ENCODE peak calls at places on chromosome 12, in ten cellular contexts. L is RWPE1, B is OCI-LY7, D is tibial artery, A is kidney epithelial cell, E is WTC11, N is bronchial epithelial cell, G is ovary, K is fibroblast of mammary gland, Z is foreskin keratinocyte. P is an unnamed sample.

GRCh38 chr12:75606146-75606545 is 94.7 kb upstream of the KRR1 start:
- DNase-seq in G (no peak), L (no peak), A (no peak), N (no peak), K (peak), Z (no peak), D (no peak), E (no peak), B (no peak), P (no peak)

GRCh38 chr12:80936642-80937390 is 918 bp downstream of the LIN7A start:
- DNase-seq in E (peak), Z (peak), N (no peak), K (peak), G (peak), A (no peak), D (peak), B (no peak), L (no peak), P (peak)

GRCh38 chr12:51887476-51888315 is at the start of gene ANKRD33:
- DNase-seq in G (no peak), Z (no peak), A (no peak), B (no peak), N (peak), D (no peak), L (no peak), K (peak), E (peak), P (peak)

GRCh38 chr12:13698001-13698400 is 283.4 kb downstream of the GRIN2B start:
- DNase-seq in G (no peak), A (no peak), D (no peak), B (no peak), E (no peak), Z (no peak), L (no peak), K (no peak), N (no peak), P (no peak)

GRCh38 chr12:99019798-99020197 is 374.7 kb downstream of the APAF1 start:
- DNase-seq in K (no peak), Z (no peak), N (no peak), L (no peak), E (no peak), G (no peak), B (no peak), D (no peak), A (no peak), P (no peak)

GRCh38 chr12:32070370-32070769 is 36.3 kb upstream of the BICD1 start:
- DNase-seq in L (no peak), N (peak), K (no peak), D (no peak), E (no peak), A (no peak), G (no peak), Z (no peak), B (no peak), P (no peak)

GRCh38 chr12:49825360-49825970 is 2.7 kb downstream of the NCKAP5L start:
- DNase-seq in A (no peak), D (peak), N (peak), L (no peak), E (no peak), Z (peak), G (no peak), K (peak), B (no peak), P (no peak)

GRCh38 chr12:8648598-8649205 is 13.9 kb downstream of the MFAP5 start:
- DNase-seq in A (no peak), L (no peak), N (no peak), E (no peak), G (no peak), Z (no peak), D (no peak), B (peak), K (no peak), P (no peak)

GRCh38 chr12:121472150-121472905 is 72.4 kb downstream of the RNF34 start:
- DNase-seq in N (no peak), E (no peak), B (no peak), D (no peak), G (no peak), K (no peak), L (no peak), A (no peak), Z (no peak), P (no peak)

GRCh38 chr12:107287436-107288413 is 194.4 kb upstream of the CRY1 start:
- DNase-seq in Z (peak), B (no peak), L (no peak), K (no peak), E (no peak), A (no peak), D (no peak), N (peak), G (no peak), P (no peak)

DNA sequence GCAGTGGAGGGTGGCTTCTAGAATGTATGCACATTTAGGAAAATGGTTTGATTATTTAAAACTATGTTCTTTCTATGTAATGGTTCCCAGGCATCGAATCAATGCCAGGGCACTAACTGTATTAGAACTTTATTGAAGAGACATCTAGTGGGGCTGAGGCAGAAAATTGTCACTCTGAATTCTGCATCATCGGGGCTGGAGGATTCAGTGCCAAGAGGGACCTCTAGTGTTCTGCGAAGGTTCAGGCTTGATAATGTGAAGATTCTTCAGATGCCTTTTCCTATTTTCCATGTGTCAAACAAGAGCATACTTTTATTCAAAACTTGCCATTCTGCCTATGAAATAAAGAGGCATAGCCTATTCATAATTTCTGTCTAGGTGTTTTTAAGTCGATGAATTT is 146.3 kb downstream of the CAND1 start:
- DNase-seq in L (no peak), N (peak), K (peak), D (no peak), G (no peak), E (peak), A (no peak), B (peak), Z (no peak), P (peak)
- TF ChIP-seq CTCF in L (no peak), N (peak), K (peak), D (no peak), G (no peak), E (no peak), A (peak), B (peak), Z (peak), P (no peak)

DNA sequence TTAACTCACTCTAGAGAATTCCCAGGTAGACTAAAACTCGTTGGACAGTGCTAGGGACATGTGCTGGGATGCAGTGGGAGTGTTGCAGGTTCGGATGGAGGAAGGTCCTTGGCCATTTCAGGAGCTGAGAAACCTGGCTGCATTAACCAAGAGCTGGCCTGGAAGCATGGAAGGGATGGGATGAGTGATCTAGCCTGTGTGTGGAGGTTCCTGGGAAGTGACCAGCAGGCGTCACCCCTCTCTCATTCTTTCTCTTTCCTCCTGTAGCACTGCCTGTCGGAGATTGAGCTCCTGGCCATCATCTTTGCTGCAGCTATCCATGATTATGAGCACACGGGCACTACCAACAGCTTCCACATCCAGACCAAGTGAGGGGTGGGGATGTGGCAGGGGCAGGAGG is 15.6 kb downstream of the PPP1R1A start:
- DNase-seq in L (no peak), A (no peak), Z (no peak), D (no peak), B (no peak), E (peak), N (no peak), G (no peak), K (no peak), P (no peak)
- TF ChIP-seq CTCF in L (no peak), A (no peak), Z (no peak), D (no peak), B (no peak), E (no peak), N (no peak), G (no peak), K (no peak), P (no peak)

DNA sequence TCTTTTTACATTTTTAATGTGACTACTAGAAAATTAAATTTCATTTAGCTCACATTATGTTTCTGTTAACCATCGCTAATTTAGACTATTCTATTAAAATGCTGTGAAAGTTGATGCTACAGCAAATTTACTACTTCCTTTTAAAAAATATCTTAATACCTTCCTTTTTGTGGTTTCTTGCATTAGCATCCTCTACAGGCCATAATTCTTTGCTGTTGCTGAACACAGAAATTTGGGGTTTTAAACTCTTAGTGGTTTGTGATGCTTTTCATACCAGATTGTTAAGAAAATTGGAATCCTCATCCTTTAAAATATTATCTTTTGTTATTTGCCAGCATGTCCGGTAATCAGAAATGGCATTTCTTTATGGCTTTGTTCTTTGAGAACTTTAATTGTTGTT is 18.1 kb downstream of the WNK1 start:
- DNase-seq in N (no peak), B (no peak), G (no peak), E (no peak), L (no peak), Z (no peak), A (no peak), D (no peak), K (no peak), P (no peak)
- TF ChIP-seq CTCF in N (no peak), B (no peak), G (no peak), E (no peak), L (no peak), Z (no peak), A (no peak), D (no peak), K (no peak), P (no peak)

GRCh38 chr12:10301103-10301502 is 6.6 kb upstream of the KLRD1 start:
- DNase-seq in E (no peak), Z (peak), B (no peak), N (no peak), D (no peak), A (peak), L (no peak), K (no peak), G (no peak), P (no peak)
- TF ChIP-seq CTCF in E (no peak), Z (no peak), B (no peak), N (no peak), D (no peak), A (no peak), L (no peak), K (no peak), G (no peak), P (no peak)

GRCh38 chr12:113007166-113007565 is 28.8 kb downstream of the OAS2 start:
- DNase-seq in K (peak), E (no peak), N (peak), B (no peak), Z (peak), G (no peak), L (no peak), A (peak), D (no peak), P (no peak)

GRCh38 chr12:113002676-113003075 is 24.4 kb downstream of the OAS2 start:
- DNase-seq in K (no peak), Z (no peak), N (no peak), L (no peak), D (no peak), G (no peak), E (no peak), A (no peak), B (no peak), P (no peak)

GRCh38 chr12:113006641-113007040 is 28.3 kb downstream of the OAS2 start:
- DNase-seq in L (no peak), A (no peak), K (no peak), E (no peak), D (no peak), N (no peak), Z (no peak), B (no peak), G (no peak), P (no peak)

GRCh38 chr12:113003631-113004030 is 25.3 kb downstream of the OAS2 start:
- DNase-seq in E (no peak), L (no peak), G (no peak), A (no peak), D (no peak), N (no peak), Z (no peak), B (no peak), K (no peak), P (no peak)

DNA sequence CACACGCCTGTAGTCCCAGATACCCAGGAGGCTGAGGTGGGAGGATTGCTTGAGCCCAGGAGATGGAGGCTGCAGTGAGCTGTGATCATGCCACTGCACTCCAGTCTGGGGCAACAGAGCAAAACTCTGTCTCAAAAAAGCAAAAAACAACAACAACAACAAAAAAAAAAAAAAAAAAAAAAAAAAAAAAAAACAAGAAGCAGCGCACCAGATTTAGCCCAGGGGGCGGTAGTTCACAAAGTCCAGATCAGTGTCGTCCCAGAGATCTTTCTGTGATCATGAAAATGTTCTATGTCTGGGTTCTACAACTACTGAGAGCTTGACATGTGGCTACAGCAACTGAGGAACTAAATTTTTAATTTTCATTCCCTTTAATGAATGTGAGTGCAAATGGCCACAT is 27.4 kb downstream of the OAS2 start:
- DNase-seq in B (peak), E (no peak), A (no peak), G (no peak), Z (no peak), L (no peak), D (no peak), N (no peak), K (peak), P (peak)
- TF ChIP-seq CTCF in B (peak), E (no peak), A (peak), G (no peak), Z (peak), L (peak), D (no peak), N (peak), K (peak), P (peak)

DNA sequence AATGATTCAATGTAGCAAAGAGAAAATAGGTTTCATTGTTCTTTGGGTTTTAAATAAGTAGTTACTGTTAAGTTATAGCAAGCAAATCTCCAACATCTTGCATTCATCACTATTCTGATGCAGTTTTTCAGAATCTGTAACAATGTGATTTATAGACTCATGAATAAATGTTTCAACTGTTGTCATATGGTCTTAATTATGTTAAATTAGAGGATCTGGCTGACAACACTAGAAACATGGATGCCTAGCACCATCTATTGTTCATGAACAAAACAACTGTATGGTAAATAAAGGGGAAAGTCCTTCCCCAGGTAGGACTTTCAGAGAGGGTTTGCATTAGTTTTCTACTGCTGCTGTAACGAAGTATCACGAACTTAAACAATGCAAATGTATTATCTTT is 167.9 kb downstream of the BCAT1 start:
- DNase-seq in N (peak), K (peak), D (no peak), B (peak), G (no peak), A (no peak), E (no peak), Z (no peak), L (peak), P (no peak)
- TF ChIP-seq CTCF in N (no peak), K (peak), D (no peak), B (peak), G (no peak), A (peak), E (no peak), Z (peak), L (no peak), P (no peak)

P was measured in endothelial cell.